ENCODE peak calls at places on chromosomes 1 and 21, in six cellular contexts. M is HTR-8/SVneo, F is coronary artery, K is LoVo, B is midbrain, W is heart left ventricle. T is an unnamed sample.

GRCh38 chr1:155776414-155776813 is 80.6 kb downstream of the GON4L start:
- DNase-seq in M (no peak), F (no peak), K (no peak), B (no peak), W (no peak), T (no peak)

GRCh38 chr1:219173758-219174671 is at the start of gene LYPLAL1:
- DNase-seq in M (peak), F (peak), K (peak), B (peak), W (peak), T (peak)

GRCh38 chr1:209199822-209200221 is 383.7 kb upstream of the CAMK1G start:
- DNase-seq in M (no peak), F (no peak), K (no peak), B (no peak), W (no peak), T (no peak)

GRCh38 chr1:119632103-119632490 is 16.0 kb downstream of the ZNF697 start:
- DNase-seq in M (no peak), F (no peak), K (no peak), B (no peak), W (peak), T (no peak)

GRCh38 chr1:64743954-64744491 is 852 bp upstream of the RAVER2 start:
- DNase-seq in M (peak), F (no peak), K (no peak), B (no peak), W (no peak), T (no peak)

GRCh38 chr1:8247821-8248436 is 70.0 kb upstream of the SLC45A1 start:
- DNase-seq in M (no peak), F (no peak), K (no peak), B (no peak), W (no peak), T (no peak)

GRCh38 chr1:193417420-193417819 is 231.0 kb upstream of the B3GALT2 start:
- DNase-seq in M (no peak), F (no peak), K (no peak), B (no peak), W (no peak), T (no peak)

GRCh38 chr21:44420416-44421205 is 34.7 kb upstream of the LRRC3 start:
- DNase-seq in M (no peak), F (peak), K (no peak), B (no peak), W (no peak), T (no peak)

GRCh38 chr1:15684468-15685283 is 556 bp downstream of the PLEKHM2 start:
- DNase-seq in M (peak), F (peak), K (peak), B (peak), W (peak), T (no peak)

GRCh38 chr1:163999131-163999530 is 559.9 kb upstream of the PBX1 start:
- DNase-seq in M (no peak), F (no peak), K (no peak), B (no peak), W (no peak), T (no peak)

GRCh38 chr1:245313581-245313980 is 158.8 kb downstream of the KIF26B start:
- DNase-seq in M (no peak), F (no peak), K (no peak), B (no peak), W (no peak), T (no peak)

GRCh38 chr1:76124196-76124595 is 49.6 kb downstream of the ST6GALNAC3 start:
- DNase-seq in M (no peak), F (no peak), K (no peak), B (no peak), W (no peak), T (no peak)

GRCh38 chr1:178284059-178284458 is 190.2 kb downstream of the RASAL2 start:
- DNase-seq in M (no peak), F (no peak), K (no peak), B (no peak), W (no peak), T (no peak)

GRCh38 chr1:107767156-107767582 is 197.8 kb downstream of the VAV3 start:
- DNase-seq in M (no peak), F (no peak), K (no peak), B (no peak), W (no peak), T (no peak)